ENCODE peak calls at places on chromosome 12, in six cellular contexts. One of them, this sample, is unnamed.

GRCh38 chr12:131048611-131048990 is 94.9 kb downstream of the ADGRD1 start:
- DNase-seq in trophoblast cell: no peak
- DNase-seq in H1: no peak
- DNase-seq in mesenchymal stem cell: no peak
- DNase-seq in IMR-90: no peak
- DNase-seq in H9: no peak
- DNase-seq in this sample: no peak

GRCh38 chr12:41700940-41701339 is 443.7 kb downstream of the GXYLT1 start:
- DNase-seq in trophoblast cell: no peak
- DNase-seq in mesenchymal stem cell: no peak
- DNase-seq in H9: no peak
- DNase-seq in H1: no peak
- DNase-seq in IMR-90: no peak
- DNase-seq in this sample: no peak

GRCh38 chr12:92619026-92619425 is 83.8 kb upstream of the PLEKHG7 start:
- DNase-seq in IMR-90: no peak
- DNase-seq in trophoblast cell: no peak
- DNase-seq in mesenchymal stem cell: no peak
- DNase-seq in H9: no peak
- DNase-seq in H1: no peak
- DNase-seq in this sample: no peak

GRCh38 chr12:65673732-65674131 is 150.6 kb upstream of the HMGA2 start:
- DNase-seq in H9: no peak
- DNase-seq in H1: no peak
- DNase-seq in mesenchymal stem cell: peak
- DNase-seq in trophoblast cell: no peak
- DNase-seq in IMR-90: peak
- DNase-seq in this sample: no peak

GRCh38 chr12:108495054-108495453 is 20.0 kb upstream of the FICD start:
- DNase-seq in H9: peak
- DNase-seq in mesenchymal stem cell: peak
- DNase-seq in H1: no peak
- DNase-seq in IMR-90: peak
- DNase-seq in trophoblast cell: peak
- DNase-seq in this sample: peak

GRCh38 chr12:111170559-111170958 is 198.3 kb downstream of the PHETA1 start:
- DNase-seq in mesenchymal stem cell: no peak
- DNase-seq in IMR-90: no peak
- DNase-seq in H9: no peak
- DNase-seq in trophoblast cell: peak
- DNase-seq in H1: no peak
- DNase-seq in this sample: no peak

GRCh38 chr12:116508145-116509121 is 50.7 kb upstream of the MAP1LC3B2 start:
- DNase-seq in trophoblast cell: no peak
- DNase-seq in mesenchymal stem cell: peak
- DNase-seq in H9: peak
- DNase-seq in IMR-90: no peak
- DNase-seq in H1: no peak
- DNase-seq in this sample: peak

GRCh38 chr12:79069009-79069408 is 204.4 kb downstream of the SYT1 start:
- DNase-seq in trophoblast cell: no peak
- DNase-seq in H9: no peak
- DNase-seq in mesenchymal stem cell: no peak
- DNase-seq in H1: no peak
- DNase-seq in IMR-90: no peak
- DNase-seq in this sample: no peak

GRCh38 chr12:75720807-75721206 is 209.4 kb upstream of the KRR1 start:
- DNase-seq in H9: peak
- DNase-seq in mesenchymal stem cell: no peak
- DNase-seq in H1: no peak
- DNase-seq in trophoblast cell: peak
- DNase-seq in IMR-90: no peak
- DNase-seq in this sample: peak

GRCh38 chr12:72272731-72273498 is 745 bp downstream of the TRHDE start:
- DNase-seq in IMR-90: peak
- DNase-seq in H9: peak
- DNase-seq in mesenchymal stem cell: peak
- DNase-seq in trophoblast cell: peak
- DNase-seq in H1: no peak
- DNase-seq in this sample: peak

DNA sequence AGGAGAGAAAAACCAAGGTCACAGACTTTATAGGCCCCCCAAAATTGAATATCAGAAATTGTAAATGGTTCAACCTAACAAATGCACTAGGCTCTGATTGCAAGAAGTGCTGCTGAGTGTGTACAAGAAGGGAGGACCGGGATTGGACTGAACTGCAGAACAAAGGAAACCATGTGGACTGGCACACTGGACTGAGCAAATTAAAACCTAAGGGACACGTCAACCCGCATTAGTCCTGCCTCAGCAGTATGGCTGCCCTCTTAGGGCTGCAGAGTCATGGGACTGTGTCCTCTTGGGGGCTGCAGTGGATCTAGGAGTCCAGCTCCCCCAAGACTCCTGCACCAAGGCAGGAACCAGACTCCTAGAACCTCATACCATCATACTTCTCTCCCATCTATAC is 872 bp upstream of the CISTR start:
- DNase-seq in H9: no peak
- DNase-seq in trophoblast cell: no peak
- DNase-seq in IMR-90: no peak
- DNase-seq in H1: no peak
- DNase-seq in mesenchymal stem cell: no peak
- DNase-seq in this sample: no peak
- H3K4me2 ChIP-seq in H9: peak
- H3K4me2 ChIP-seq in trophoblast cell: no peak
- H3K4me2 ChIP-seq in IMR-90: no peak
- H3K4me2 ChIP-seq in H1: peak
- H3K4me2 ChIP-seq in mesenchymal stem cell: no peak
- H3K4me2 ChIP-seq in this sample: no peak

DNA sequence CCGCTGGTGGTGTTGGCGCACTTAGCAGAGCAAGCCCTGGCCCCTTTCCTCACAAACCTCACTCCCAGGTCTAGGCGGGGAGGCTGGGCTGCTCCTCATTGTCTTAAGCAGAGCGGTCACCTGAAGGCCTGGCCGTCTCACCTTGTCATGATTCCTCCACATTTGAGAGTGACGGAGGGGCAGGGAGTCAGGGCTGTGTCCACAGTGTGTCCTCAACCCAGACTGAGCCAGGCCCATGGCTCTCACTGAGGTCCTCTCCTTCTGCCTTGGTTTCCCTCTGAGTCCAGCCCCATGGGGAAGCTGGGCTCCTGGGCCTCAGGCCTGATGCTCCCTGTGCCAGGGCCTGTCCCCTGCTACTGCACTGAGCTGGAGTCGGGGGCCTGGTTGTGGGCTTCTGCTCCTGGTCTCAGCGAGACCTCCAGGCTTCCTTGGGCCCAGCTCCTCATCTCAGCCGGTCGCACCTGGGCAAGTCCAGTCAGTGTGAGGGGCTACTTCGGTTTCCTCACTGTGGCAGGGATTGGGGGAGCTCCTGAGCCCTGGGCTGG is 44.9 kb downstream of the KRT80 start:
- DNase-seq in mesenchymal stem cell: no peak
- DNase-seq in IMR-90: no peak
- DNase-seq in trophoblast cell: peak
- DNase-seq in H1: no peak
- DNase-seq in H9: peak
- DNase-seq in this sample: no peak
- H4K8ac ChIP-seq in mesenchymal stem cell: peak
- H4K8ac ChIP-seq in IMR-90: peak
- H4K8ac ChIP-seq in trophoblast cell: peak
- H4K8ac ChIP-seq in H1: no peak
- H4K8ac ChIP-seq in H9: no peak
- H4K8ac ChIP-seq in this sample: no peak

GRCh38 chr12:31517994-31518393 is 72.9 kb downstream of the DENND5B start:
- DNase-seq in trophoblast cell: no peak
- DNase-seq in mesenchymal stem cell: peak
- DNase-seq in H1: no peak
- DNase-seq in H9: no peak
- DNase-seq in IMR-90: peak
- DNase-seq in this sample: peak

GRCh38 chr12:31518680-31519227 is 72.2 kb downstream of the DENND5B start:
- DNase-seq in H1: peak
- DNase-seq in IMR-90: peak
- DNase-seq in H9: peak
- DNase-seq in mesenchymal stem cell: peak
- DNase-seq in trophoblast cell: peak
- DNase-seq in this sample: peak

GRCh38 chr12:31514912-31515311 is 76.0 kb downstream of the DENND5B start:
- DNase-seq in trophoblast cell: no peak
- DNase-seq in IMR-90: no peak
- DNase-seq in H1: no peak
- DNase-seq in H9: no peak
- DNase-seq in mesenchymal stem cell: no peak
- DNase-seq in this sample: no peak

GRCh38 chr12:31519525-31519924 is 71.4 kb downstream of the DENND5B start:
- DNase-seq in H9: no peak
- DNase-seq in trophoblast cell: no peak
- DNase-seq in H1: no peak
- DNase-seq in mesenchymal stem cell: no peak
- DNase-seq in IMR-90: no peak
- DNase-seq in this sample: no peak

DNA sequence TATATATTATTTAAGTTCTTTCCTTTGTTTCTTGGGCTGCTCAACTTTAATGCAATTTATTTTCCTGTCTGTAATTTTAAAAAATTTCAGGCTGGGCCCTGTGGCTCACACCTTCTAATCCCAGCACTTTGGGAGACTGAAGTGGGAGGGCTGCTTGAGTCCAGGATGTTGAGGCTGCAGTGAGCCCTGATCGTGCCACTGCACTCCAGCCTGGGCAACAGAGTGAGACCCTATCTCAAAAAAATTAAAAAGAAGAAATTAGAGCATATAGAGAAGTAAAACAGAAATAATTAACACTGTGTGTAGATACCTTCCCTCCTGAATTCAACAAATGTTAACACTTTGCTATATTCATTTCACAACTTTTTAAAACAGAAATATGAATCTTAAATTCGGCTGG is 74.2 kb downstream of the DENND5B start:
- DNase-seq in IMR-90: no peak
- DNase-seq in mesenchymal stem cell: no peak
- DNase-seq in H9: no peak
- DNase-seq in trophoblast cell: no peak
- DNase-seq in H1: no peak
- DNase-seq in this sample: no peak
- H3K4me2 ChIP-seq in IMR-90: no peak
- H3K4me2 ChIP-seq in mesenchymal stem cell: no peak
- H3K4me2 ChIP-seq in H9: no peak
- H3K4me2 ChIP-seq in trophoblast cell: no peak
- H3K4me2 ChIP-seq in H1: no peak
- H3K4me2 ChIP-seq in this sample: no peak

DNA sequence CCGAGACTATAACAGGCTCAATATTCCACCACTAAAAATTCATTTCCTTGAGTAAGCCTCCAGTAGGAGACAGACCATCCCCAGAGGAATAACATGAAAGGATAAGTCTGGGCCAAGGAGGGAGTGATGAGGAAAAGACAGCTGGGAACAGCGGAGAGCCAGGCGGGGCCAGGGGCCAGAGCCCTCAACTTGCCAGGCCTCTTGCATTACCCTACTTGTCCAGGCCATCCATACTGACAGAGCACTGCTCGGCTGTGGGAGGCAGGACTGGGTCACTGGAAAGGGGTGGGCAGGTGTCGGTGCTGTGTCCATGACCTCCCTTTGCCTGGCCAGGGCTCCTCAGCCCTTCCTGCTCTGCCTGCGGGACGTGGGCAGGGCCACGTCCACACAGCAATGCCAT is 8.6 kb upstream of the FAIM2 start:
- DNase-seq in mesenchymal stem cell: no peak
- DNase-seq in H9: peak
- DNase-seq in trophoblast cell: no peak
- DNase-seq in H1: no peak
- DNase-seq in IMR-90: no peak
- DNase-seq in this sample: no peak
- H4K8ac ChIP-seq in mesenchymal stem cell: no peak
- H4K8ac ChIP-seq in H9: no peak
- H4K8ac ChIP-seq in trophoblast cell: no peak
- H4K8ac ChIP-seq in H1: no peak
- H4K8ac ChIP-seq in IMR-90: no peak
- H4K8ac ChIP-seq in this sample: no peak